ENCODE peak calls at places on chromosome 16, in five cellular contexts. L is tibial artery, K is fibroblast of lung, P is esophagus squamous epithelium, I is testis. A is an unnamed sample.
A peak's percentile ranks its signal among the peaks of the same experiment; 100 is the strongest.

GRCh38 chr16:16042076-16042475 is 92.7 kb downstream of the ABCC1 start:
- DNase-seq in L (no peak), K (peak; percentile 86), P (no peak), I (peak; percentile 86), A (peak; percentile 37)

GRCh38 chr16:30368122-30368791 is 2.0 kb downstream of the TBC1D10B start:
- DNase-seq in L (peak; percentile 57), K (peak; percentile 44), P (no peak), I (no peak), A (peak; percentile 65)

GRCh38 chr16:57801098-57801855 is 1.0 kb downstream of the KIFC3 start:
- DNase-seq in L (no peak), K (peak; percentile 61), P (no peak), I (no peak), A (peak; percentile 49)

GRCh38 chr16:75578212-75578611 is 12.0 kb downstream of the GABARAPL2 start:
- DNase-seq in L (no peak), K (no peak), P (no peak), I (no peak), A (no peak)

GRCh38 chr16:11345040-11345862 is at the start of gene RMI2:
- DNase-seq in L (peak; percentile 94), K (peak; percentile 95), P (peak; percentile 65), I (peak; percentile 97), A (peak; percentile 96)

GRCh38 chr16:29674188-29674587 is 4.8 kb upstream of the QPRT start:
- DNase-seq in L (peak; percentile 26), K (peak; percentile 52), P (no peak), I (peak; percentile 94), A (peak; percentile 68)

GRCh38 chr16:10338426-10338825 is 47.4 kb upstream of the ATF7IP2 start:
- DNase-seq in L (no peak), K (no peak), P (no peak), I (no peak), A (no peak)

GRCh38 chr16:17328971-17329370 is 141.8 kb downstream of the XYLT1 start:
- DNase-seq in L (peak; percentile 69), K (peak; percentile 55), P (no peak), I (peak; percentile 43), A (no peak)

GRCh38 chr16:3841729-3842508 is 38.6 kb downstream of the CREBBP start:
- DNase-seq in L (no peak), K (no peak), P (no peak), I (no peak), A (no peak)

GRCh38 chr16:4515611-4516233 is 22.9 kb downstream of the CDIP1 start:
- DNase-seq in L (no peak), K (no peak), P (no peak), I (no peak), A (no peak)

GRCh38 chr16:22360963-22361659 is 13.3 kb downstream of the CDR2 start:
- DNase-seq in L (no peak), K (no peak), P (no peak), I (no peak), A (no peak)

GRCh38 chr16:84657229-84657837 is 9.0 kb downstream of the KLHL36 start:
- DNase-seq in L (no peak), K (no peak), P (no peak), I (no peak), A (no peak)

GRCh38 chr16:71247478-71247877 is 17.0 kb upstream of the HYDIN start:
- DNase-seq in L (no peak), K (no peak), P (no peak), I (no peak), A (no peak)

GRCh38 chr16:75273054-75273925 is 21.9 kb upstream of the BCAR1 start:
- DNase-seq in L (no peak), K (peak; percentile 31), P (no peak), I (no peak), A (peak; percentile 48)

GRCh38 chr16:88925540-88925887 is 51.5 kb downstream of the CBFA2T3 start:
- DNase-seq in L (no peak), K (no peak), P (no peak), I (no peak), A (no peak)

GRCh38 chr16:88927010-88927409 is 50.0 kb downstream of the CBFA2T3 start:
- DNase-seq in L (no peak), K (no peak), P (no peak), I (no peak), A (peak; percentile 93)

GRCh38 chr16:88926374-88926990 is 50.5 kb downstream of the CBFA2T3 start:
- DNase-seq in L (no peak), K (no peak), P (no peak), I (no peak), A (peak; percentile 95)

GRCh38 chr16:88928405-88929375 is 48.3 kb downstream of the CBFA2T3 start:
- DNase-seq in L (no peak), K (no peak), P (no peak), I (no peak), A (no peak)

DNA sequence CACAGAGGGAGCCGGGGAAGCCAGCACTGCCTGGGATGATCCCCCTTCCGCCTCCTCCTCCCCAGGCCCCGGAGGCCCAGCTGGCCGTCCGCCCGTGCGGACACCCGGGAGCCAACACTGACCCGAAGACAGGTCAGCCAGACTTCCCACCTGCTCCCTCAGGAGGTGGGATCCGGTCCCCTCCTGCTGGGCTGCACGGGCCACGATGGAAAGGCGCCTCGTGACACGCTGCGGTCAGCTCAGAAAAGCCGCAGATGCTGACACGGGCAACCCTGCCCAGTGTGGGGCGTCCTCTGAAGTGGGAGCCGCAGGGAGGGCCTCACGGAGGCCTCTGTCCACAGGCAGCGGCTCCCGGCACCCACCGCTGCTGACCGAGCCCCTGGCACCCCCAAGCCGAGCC is 49.3 kb downstream of the CBFA2T3 start:
- DNase-seq in L (no peak), K (no peak), P (no peak), I (no peak), A (no peak)
- H3K4me1 ChIP-seq in L (peaks cover 9% of the 10 kb centered on the region), K (peaks cover 8% of the 10 kb centered on the region), P (peaks cover 62% of the 10 kb centered on the region), I (peaks cover 5% of the 10 kb centered on the region), A (peaks cover 29% of the 10 kb centered on the region)

DNA sequence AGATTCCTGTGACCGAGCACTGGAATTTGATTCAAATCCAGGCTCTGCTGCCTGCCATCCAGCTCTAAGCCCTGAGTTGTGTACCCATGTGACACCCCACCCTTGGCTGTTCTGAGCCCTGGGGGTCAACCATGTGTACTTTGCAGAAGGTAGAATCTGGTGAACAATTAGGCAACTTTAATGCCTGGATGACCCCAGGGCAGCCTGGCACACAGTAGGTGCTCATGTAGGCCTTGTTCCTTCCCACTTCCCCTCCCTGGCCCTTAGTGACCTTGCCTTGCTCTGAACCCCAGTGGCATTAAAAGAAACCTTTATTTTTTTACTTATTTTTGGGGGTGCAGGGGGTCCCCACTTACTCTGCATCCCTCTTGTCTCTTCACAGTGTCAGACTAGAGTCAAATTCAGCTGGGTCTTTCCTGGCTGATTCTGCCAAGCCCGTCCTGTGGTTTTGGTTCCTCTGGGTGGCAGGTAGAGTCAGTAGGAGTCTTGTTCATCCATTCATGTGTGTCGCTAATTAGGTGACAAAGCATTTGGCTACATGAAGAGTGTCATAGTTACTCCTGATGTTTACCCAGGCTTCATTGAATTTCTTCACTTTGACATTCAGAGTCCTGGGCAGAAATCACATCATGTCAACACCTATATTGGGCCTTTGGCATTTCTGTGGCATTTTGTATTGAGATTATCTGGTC is 89.1 kb downstream of the PLCG2 start:
- DNase-seq in L (no peak), K (no peak), P (no peak), I (no peak), A (no peak)
- H3K4me1 ChIP-seq in L (peaks cover 3% of the 10 kb centered on the region), K (no peaks in the 10 kb centered on the region), P (peaks cover 12% of the 10 kb centered on the region), I (no peaks in the 10 kb centered on the region), A (no peaks in the 10 kb centered on the region)

GRCh38 chr16:87953308-87954208 is 2.3 kb downstream of the BANP start:
- DNase-seq in L (no peak), K (no peak), P (no peak), I (no peak), A (no peak)
- H3K4me1 ChIP-seq in L (peaks cover 47% of the 10 kb centered on the region), K (peaks cover 13% of the 10 kb centered on the region), P (peaks cover 65% of the 10 kb centered on the region), I (peaks cover 18% of the 10 kb centered on the region), A (peaks cover 51% of the 10 kb centered on the region)

GRCh38 chr16:49778202-49778601 is 77.7 kb downstream of the ZNF423 start:
- DNase-seq in L (no peak), K (no peak), P (no peak), I (no peak), A (no peak)
- H3K4me1 ChIP-seq in L (peaks cover 19% of the 10 kb centered on the region), K (no peaks in the 10 kb centered on the region), P (peaks cover 36% of the 10 kb centered on the region), I (peaks cover 8% of the 10 kb centered on the region), A (no peaks in the 10 kb centered on the region)

A was measured in adrenal gland.